ENCODE peak calls at places on chromosome 1, in nine cellular contexts. I, W, K, P, C, O, X, A and U are unnamed samples.
A peak's percentile ranks its signal among the peaks of the same experiment; 100 is the strongest.

GRCh38 chr1:220521755-220522154 is 6.2 kb upstream of the MARK1 start:
- DNase-seq in I (no peak), W (no peak), K (no peak), P (no peak), C (no peak), O (no peak), X (no peak), A (no peak), U (no peak)

GRCh38 chr1:117635805-117636204 is 30.0 kb downstream of the TENT5C start:
- DNase-seq in I (no peak), W (no peak), K (no peak), P (no peak), C (no peak), O (no peak), X (no peak), A (no peak), U (no peak)

GRCh38 chr1:111620412-111620971 is 903 bp downstream of the RAP1A start:
- DNase-seq in I (no peak), W (no peak), K (peak; percentile 17), P (peak; percentile 21), C (no peak), O (no peak), X (no peak), A (no peak), U (no peak)

GRCh38 chr1:7095343-7095964 is 310.2 kb downstream of the CAMTA1 start:
- DNase-seq in I (no peak), W (no peak), K (no peak), P (no peak), C (no peak), O (no peak), X (no peak), A (no peak), U (no peak)

GRCh38 chr1:201470581-201470980 is 1.6 kb upstream of the PHLDA3 start:
- DNase-seq in I (no peak), W (no peak), K (no peak), P (no peak), C (no peak), O (no peak), X (no peak), A (no peak), U (no peak)

GRCh38 chr1:116224561-116224960 is 113.4 kb downstream of the MAB21L3 start:
- DNase-seq in I (no peak), W (no peak), K (no peak), P (no peak), C (no peak), O (no peak), X (no peak), A (no peak), U (no peak)

GRCh38 chr1:56331892-56332567 is 247.3 kb downstream of the PLPP3 start:
- DNase-seq in I (no peak), W (no peak), K (peak; percentile 32), P (no peak), C (no peak), O (no peak), X (no peak), A (no peak), U (no peak)

GRCh38 chr1:227844320-227845114 is 29.0 kb downstream of the PRSS38 start:
- DNase-seq in I (no peak), W (no peak), K (no peak), P (no peak), C (no peak), O (no peak), X (no peak), A (no peak), U (no peak)

GRCh38 chr1:235009074-235009473 is 119.6 kb downstream of the TOMM20 start:
- DNase-seq in I (no peak), W (no peak), K (no peak), P (no peak), C (no peak), O (peak; percentile 24), X (no peak), A (no peak), U (no peak)